ENCODE peak calls at places on chromosomes 7 and 10, in four cellular contexts. W is T-helper 2 cell; G is SW 1271; I is activated naive CD4-positive, alpha-beta T cell treated with anti-CD3 and anti-CD28 coated beads for 36 hours. N is an unnamed sample.
A peak's percentile ranks its signal among the peaks of the same experiment; 100 is the strongest.

GRCh38 chr10:19702215-19702614 is 114.0 kb upstream of the PLXDC2 start:
- DNase-seq in W (no peak), G (peak; percentile 20), I (no peak), N (no peak)

GRCh38 chr10:7670157-7670556 is 3.4 kb upstream of the ITIH5 start:
- DNase-seq in W (no peak), G (no peak), I (no peak), N (no peak)

GRCh38 chr10:74255800-74256422 is 104.9 kb downstream of the ADK start:
- DNase-seq in W (no peak), G (no peak), I (no peak), N (no peak)

GRCh38 chr10:48490576-48491345 is 114.1 kb downstream of the ARHGAP22 start:
- DNase-seq in W (no peak), G (no peak), I (no peak), N (no peak)

GRCh38 chr10:35585903-35586535 is 19.1 kb upstream of the GJD4 start:
- DNase-seq in W (no peak), G (no peak), I (no peak), N (no peak)

GRCh38 chr7:50595538-50596102 is 30.4 kb upstream of the DDC start:
- DNase-seq in W (no peak), G (no peak), I (peak; percentile 16), N (no peak)

GRCh38 chr10:86968271-86968993 is at the start of gene ADIRF:
- DNase-seq in W (no peak), G (no peak), I (no peak), N (no peak)

GRCh38 chr7:115869811-115870210 is 160.8 kb downstream of the TFEC start:
- DNase-seq in W (no peak), G (no peak), I (no peak), N (no peak)

GRCh38 chr10:113356794-113357687 is 195.8 kb upstream of the HABP2 start:
- DNase-seq in W (no peak), G (no peak), I (no peak), N (no peak)